ENCODE peak calls at places on chromosomes 7 and 10, in five cellular contexts. One of them, this sample, is unnamed.

GRCh38 chr10:60399343-60399742 is 9.7 kb upstream of the ANK3 start:
- DNase-seq in T-helper 9 cell: no peak
- DNase-seq in Daoy: no peak
- DNase-seq in Panc1: no peak
- DNase-seq in stromal cell of bone marrow: no peak
- DNase-seq in this sample: no peak

GRCh38 chr7:18995270-18995671 is 122.2 kb downstream of the TWIST1 start:
- DNase-seq in stromal cell of bone marrow: no peak
- DNase-seq in T-helper 9 cell: no peak
- DNase-seq in Panc1: no peak
- DNase-seq in Daoy: no peak
- DNase-seq in this sample: no peak

GRCh38 chr7:47483604-47484273 is 98.2 kb downstream of the TNS3 start:
- DNase-seq in stromal cell of bone marrow: no peak
- DNase-seq in Panc1: no peak
- DNase-seq in T-helper 9 cell: no peak
- DNase-seq in Daoy: no peak
- DNase-seq in this sample: no peak

GRCh38 chr10:112823007-112823406 is 127.0 kb upstream of the TCF7L2 start:
- DNase-seq in T-helper 9 cell: no peak
- DNase-seq in Daoy: no peak
- DNase-seq in stromal cell of bone marrow: no peak
- DNase-seq in Panc1: no peak
- DNase-seq in this sample: no peak

GRCh38 chr7:24378871-24379608 is 95.0 kb downstream of the NPY start:
- DNase-seq in stromal cell of bone marrow: no peak
- DNase-seq in Daoy: peak; percentile 89
- DNase-seq in Panc1: no peak
- DNase-seq in T-helper 9 cell: no peak
- DNase-seq in this sample: no peak

GRCh38 chr7:152572101-152572500 is 103.8 kb downstream of the XRCC2 start:
- DNase-seq in T-helper 9 cell: no peak
- DNase-seq in stromal cell of bone marrow: no peak
- DNase-seq in Daoy: no peak
- DNase-seq in Panc1: no peak
- DNase-seq in this sample: no peak

GRCh38 chr10:44824607-44825006 is 86.5 kb upstream of the TMEM72 start:
- DNase-seq in stromal cell of bone marrow: no peak
- DNase-seq in T-helper 9 cell: no peak
- DNase-seq in Panc1: no peak
- DNase-seq in Daoy: no peak
- DNase-seq in this sample: no peak

GRCh38 chr10:50641636-50642035 is 17.9 kb upstream of the SGMS1 start:
- DNase-seq in stromal cell of bone marrow: no peak
- DNase-seq in T-helper 9 cell: no peak
- DNase-seq in Panc1: no peak
- DNase-seq in Daoy: peak; percentile 26
- DNase-seq in this sample: no peak

GRCh38 chr10:99731296-99732032 is 463 bp downstream of the COX15 start:
- DNase-seq in T-helper 9 cell: no peak
- DNase-seq in Daoy: no peak
- DNase-seq in Panc1: no peak
- DNase-seq in stromal cell of bone marrow: no peak
- DNase-seq in this sample: no peak

GRCh38 chr7:3916146-3916545 is 615.1 kb downstream of the SDK1 start:
- DNase-seq in Daoy: peak; percentile 77
- DNase-seq in Panc1: no peak
- DNase-seq in stromal cell of bone marrow: no peak
- DNase-seq in T-helper 9 cell: no peak
- DNase-seq in this sample: no peak

GRCh38 chr7:100079024-100079560 is 2.4 kb downstream of the ZNF3 start:
- DNase-seq in T-helper 9 cell: no peak
- DNase-seq in Panc1: no peak
- DNase-seq in stromal cell of bone marrow: no peak
- DNase-seq in Daoy: no peak
- DNase-seq in this sample: no peak

GRCh38 chr7:33650828-33651227 is 254.5 kb upstream of the BMPER start:
- DNase-seq in Panc1: no peak
- DNase-seq in T-helper 9 cell: no peak
- DNase-seq in stromal cell of bone marrow: peak; percentile 25
- DNase-seq in Daoy: no peak
- DNase-seq in this sample: no peak

GRCh38 chr7:55254242-55254595 is 110.9 kb upstream of the LANCL2 start:
- DNase-seq in T-helper 9 cell: no peak
- DNase-seq in stromal cell of bone marrow: no peak
- DNase-seq in Daoy: no peak
- DNase-seq in Panc1: no peak
- DNase-seq in this sample: no peak

GRCh38 chr10:24469993-24470392 is 253.7 kb downstream of the ARHGAP21 start:
- DNase-seq in Panc1: no peak
- DNase-seq in T-helper 9 cell: no peak
- DNase-seq in stromal cell of bone marrow: no peak
- DNase-seq in Daoy: peak; percentile 23
- DNase-seq in this sample: no peak

GRCh38 chr7:5596896-5597246 is 173.2 kb upstream of the TNRC18 start:
- DNase-seq in Panc1: no peak
- DNase-seq in T-helper 9 cell: no peak
- DNase-seq in stromal cell of bone marrow: no peak
- DNase-seq in Daoy: no peak
- DNase-seq in this sample: no peak

GRCh38 chr10:31604141-31604540 is 285.1 kb downstream of the ZEB1 start:
- DNase-seq in T-helper 9 cell: no peak
- DNase-seq in Daoy: no peak
- DNase-seq in stromal cell of bone marrow: no peak
- DNase-seq in Panc1: no peak
- DNase-seq in this sample: no peak

GRCh38 chr7:134527979-134528371 is 608 bp downstream of the AKR1B10 start:
- DNase-seq in T-helper 9 cell: no peak
- DNase-seq in Panc1: no peak
- DNase-seq in Daoy: peak; percentile 66
- DNase-seq in stromal cell of bone marrow: peak; percentile 80
- DNase-seq in this sample: no peak

GRCh38 chr7:155466814-155467675 is 9.1 kb downstream of the EN2 start:
- DNase-seq in stromal cell of bone marrow: no peak
- DNase-seq in Panc1: no peak
- DNase-seq in Daoy: peak; percentile 91
- DNase-seq in T-helper 9 cell: peak; percentile 10
- DNase-seq in this sample: no peak

GRCh38 chr10:33196710-33197406 is 137.6 kb downstream of the NRP1 start:
- DNase-seq in Daoy: no peak
- DNase-seq in stromal cell of bone marrow: no peak
- DNase-seq in Panc1: no peak
- DNase-seq in T-helper 9 cell: no peak
- DNase-seq in this sample: no peak

GRCh38 chr7:74454059-74454947 is 597 bp downstream of the GTF2IRD1 start:
- DNase-seq in T-helper 9 cell: no peak
- DNase-seq in stromal cell of bone marrow: no peak
- DNase-seq in Daoy: no peak
- DNase-seq in Panc1: no peak
- DNase-seq in this sample: no peak

GRCh38 chr10:93542358-93542791 is 24.1 kb upstream of the FFAR4 start:
- DNase-seq in stromal cell of bone marrow: no peak
- DNase-seq in Daoy: peak; percentile 52
- DNase-seq in Panc1: no peak
- DNase-seq in T-helper 9 cell: no peak
- DNase-seq in this sample: peak; percentile 68

GRCh38 chr10:4073912-4074311 is 288.9 kb upstream of the KLF6 start:
- DNase-seq in Daoy: peak; percentile 26
- DNase-seq in T-helper 9 cell: no peak
- DNase-seq in Panc1: no peak
- DNase-seq in stromal cell of bone marrow: peak; percentile 95
- DNase-seq in this sample: peak; percentile 84

GRCh38 chr10:69861251-69862240 is 59.8 kb downstream of the COL13A1 start:
- DNase-seq in T-helper 9 cell: no peak
- DNase-seq in stromal cell of bone marrow: peak; percentile 83
- DNase-seq in Panc1: peak; percentile 89
- DNase-seq in Daoy: peak; percentile 63
- DNase-seq in this sample: no peak

GRCh38 chr10:107986571-107986970 is 822.1 kb upstream of the SORCS1 start:
- DNase-seq in stromal cell of bone marrow: no peak
- DNase-seq in Daoy: no peak
- DNase-seq in Panc1: no peak
- DNase-seq in T-helper 9 cell: no peak
- DNase-seq in this sample: no peak

GRCh38 chr10:88705951-88706350 is at the start of gene LIPK:
- DNase-seq in T-helper 9 cell: no peak
- DNase-seq in Panc1: no peak
- DNase-seq in Daoy: no peak
- DNase-seq in stromal cell of bone marrow: no peak
- DNase-seq in this sample: no peak

GRCh38 chr7:137606061-137606674 is 240.6 kb downstream of the DGKI start:
- DNase-seq in stromal cell of bone marrow: peak; percentile 51
- DNase-seq in T-helper 9 cell: no peak
- DNase-seq in Daoy: peak; percentile 10
- DNase-seq in Panc1: peak; percentile 41
- DNase-seq in this sample: no peak

GRCh38 chr10:61974611-61975010 is 73.1 kb downstream of the ARID5B start:
- DNase-seq in stromal cell of bone marrow: no peak
- DNase-seq in Panc1: no peak
- DNase-seq in Daoy: peak; percentile 39
- DNase-seq in T-helper 9 cell: no peak
- DNase-seq in this sample: no peak

GRCh38 chr10:15237351-15237750 is 68.9 kb upstream of the NMT2 start:
- DNase-seq in T-helper 9 cell: no peak
- DNase-seq in stromal cell of bone marrow: peak; percentile 74
- DNase-seq in Daoy: peak; percentile 71
- DNase-seq in Panc1: no peak
- DNase-seq in this sample: peak; percentile 76

GRCh38 chr10:62769574-62770242 is 34.8 kb upstream of the ADO start:
- DNase-seq in Panc1: no peak
- DNase-seq in Daoy: peak; percentile 9
- DNase-seq in T-helper 9 cell: no peak
- DNase-seq in stromal cell of bone marrow: no peak
- DNase-seq in this sample: no peak

GRCh38 chr7:40315277-40315676 is 180.5 kb downstream of the SUGCT start:
- DNase-seq in Panc1: no peak
- DNase-seq in Daoy: peak; percentile 90
- DNase-seq in T-helper 9 cell: no peak
- DNase-seq in stromal cell of bone marrow: no peak
- DNase-seq in this sample: no peak

GRCh38 chr10:8061274-8062211 is 7.1 kb downstream of the GATA3 start:
- DNase-seq in stromal cell of bone marrow: no peak
- DNase-seq in T-helper 9 cell: no peak
- DNase-seq in Panc1: no peak
- DNase-seq in Daoy: peak; percentile 49
- DNase-seq in this sample: no peak

GRCh38 chr7:99623091-99623693 is 6.4 kb downstream of the ZSCAN25 start:
- DNase-seq in stromal cell of bone marrow: no peak
- DNase-seq in Panc1: no peak
- DNase-seq in Daoy: peak; percentile 65
- DNase-seq in T-helper 9 cell: no peak
- DNase-seq in this sample: peak; percentile 38